ENCODE peak calls at places on chromosomes 7 and 10, in five cellular contexts. B, S, O, X and Q are unnamed samples.
A peak's percentile ranks its signal among the peaks of the same experiment; 100 is the strongest.

GRCh38 chr10:11407939-11408338 is 203.5 kb downstream of the USP6NL start:
- DNase-seq in B (no peak), X (no peak), S (no peak), O (no peak), Q (no peak)

GRCh38 chr10:124083740-124084397 is 9.5 kb downstream of the CHST15 start:
- DNase-seq in O (no peak), S (no peak), X (no peak), B (no peak), Q (no peak)

GRCh38 chr10:102118867-102119266 is 1.3 kb downstream of the LDB1 start:
- DNase-seq in X (no peak), S (no peak), B (no peak), O (no peak), Q (no peak)

GRCh38 chr7:13560441-13560840 is 429.0 kb downstream of the ETV1 start:
- DNase-seq in S (no peak), B (no peak), X (no peak), O (no peak), Q (no peak)

GRCh38 chr10:132272061-132272766 is 35.5 kb downstream of the STK32C start:
- DNase-seq in B (no peak), X (no peak), O (peak; percentile 14), S (no peak), Q (no peak)

GRCh38 chr7:92763636-92764423 is 72.5 kb downstream of the CDK6 start:
- DNase-seq in O (no peak), X (no peak), B (no peak), S (peak; percentile 54), Q (no peak)

GRCh38 chr7:87628780-87629569 is 777 bp downstream of the RUNDC3B start:
- DNase-seq in B (no peak), S (peak; percentile 8), O (no peak), X (peak; percentile 17), Q (peak; percentile 61)

GRCh38 chr7:22853674-22854157 is 31.1 kb upstream of the TOMM7 start:
- DNase-seq in O (no peak), S (no peak), X (no peak), B (no peak), Q (peak; percentile 96)

GRCh38 chr7:116180302-116180701 is 30.0 kb upstream of the TES start:
- DNase-seq in S (no peak), X (peak; percentile 9), O (no peak), B (no peak), Q (peak; percentile 46)

GRCh38 chr7:100396421-100396982 is 23.2 kb downstream of the PILRA start:
- DNase-seq in S (no peak), O (no peak), X (no peak), B (no peak), Q (no peak)

GRCh38 chr7:92159-92767 is 100.1 kb upstream of the FAM20C start:
- DNase-seq in X (peak; percentile 76), O (no peak), B (no peak), S (no peak), Q (no peak)

GRCh38 chr10:132588301-132589013 is 50.9 kb downstream of the INPP5A start:
- DNase-seq in O (no peak), S (no peak), X (no peak), B (no peak), Q (no peak)

GRCh38 chr7:30975257-30975899 is 11.6 kb downstream of the GHRHR start:
- DNase-seq in S (no peak), X (no peak), O (no peak), B (no peak), Q (no peak)

GRCh38 chr7:79063019-79063698 is 390.3 kb downstream of the MAGI2 start:
- DNase-seq in X (no peak), S (no peak), O (no peak), B (no peak), Q (no peak)

GRCh38 chr10:100146398-100146797 is 39.4 kb downstream of the ERLIN1 start:
- DNase-seq in X (no peak), B (no peak), O (no peak), S (no peak), Q (no peak)

GRCh38 chr7:44541028-44541869 is at the start of gene NPC1L1:
- DNase-seq in S (no peak), O (no peak), B (no peak), X (no peak), Q (peak; percentile 18)